ENCODE peak calls at places on chromosome 1, in ten cellular contexts. R is MG63, O is fibroblast of lung, Q is AG04450, Z is skeletal muscle cell, M is neuronal stem cell, S is lower leg skin, G is ascending aorta, K is endodermal cell, U is aorta. I is an unnamed sample.

GRCh38 chr1:150575518-150576366 is 3.7 kb downstream of the MCL1 start:
- DNase-seq in R (no peak), O (peak; percentile 61), Q (no peak), Z (no peak), M (no peak), S (no peak), G (no peak), K (no peak), U (no peak), I (peak; percentile 5)

GRCh38 chr1:26353976-26354820 is at the start of gene CRYBG2:
- DNase-seq in R (no peak), O (no peak), Q (no peak), Z (no peak), M (no peak), S (peak; percentile 63), G (no peak), K (no peak), U (no peak), I (no peak)

GRCh38 chr1:234108921-234109320 is 204.4 kb downstream of the SLC35F3 start:
- DNase-seq in R (peak; percentile 32), O (no peak), Q (no peak), Z (no peak), M (no peak), S (no peak), G (no peak), K (no peak), U (no peak), I (no peak)

GRCh38 chr1:206631085-206631509 is 4.2 kb upstream of the DYRK3 start:
- DNase-seq in R (peak; percentile 73), O (peak; percentile 96), Q (peak; percentile 90), Z (peak; percentile 80), M (peak; percentile 45), S (peak; percentile 20), G (no peak), K (peak; percentile 91), U (no peak), I (peak; percentile 96)

GRCh38 chr1:41878495-41878894 is 40.2 kb downstream of the HIVEP3 start:
- DNase-seq in R (no peak), O (no peak), Q (no peak), Z (no peak), M (no peak), S (no peak), G (no peak), K (no peak), U (no peak), I (peak; percentile 40)

GRCh38 chr1:42979037-42979432 is 20.4 kb upstream of the SLC2A1 start:
- DNase-seq in R (no peak), O (no peak), Q (no peak), Z (no peak), M (no peak), S (no peak), G (no peak), K (no peak), U (no peak), I (peak; percentile 32)

GRCh38 chr1:234602334-234603220 is 7.4 kb downstream of the IRF2BP2 start:
- DNase-seq in R (peak; percentile 71), O (peak; percentile 96), Q (peak; percentile 86), Z (peak; percentile 89), M (no peak), S (peak; percentile 78), G (no peak), K (no peak), U (no peak), I (no peak)

GRCh38 chr1:41387667-41388091 is 26.4 kb downstream of the FOXO6 start:
- DNase-seq in R (peak; percentile 60), O (peak; percentile 66), Q (peak; percentile 3), Z (no peak), M (peak; percentile 61), S (peak; percentile 50), G (no peak), K (peak; percentile 94), U (peak; percentile 91), I (peak; percentile 90)

GRCh38 chr1:75316230-75316629 is 182.0 kb downstream of the LHX8 start:
- DNase-seq in R (no peak), O (no peak), Q (no peak), Z (no peak), M (no peak), S (no peak), G (no peak), K (no peak), U (no peak), I (no peak)

DNA sequence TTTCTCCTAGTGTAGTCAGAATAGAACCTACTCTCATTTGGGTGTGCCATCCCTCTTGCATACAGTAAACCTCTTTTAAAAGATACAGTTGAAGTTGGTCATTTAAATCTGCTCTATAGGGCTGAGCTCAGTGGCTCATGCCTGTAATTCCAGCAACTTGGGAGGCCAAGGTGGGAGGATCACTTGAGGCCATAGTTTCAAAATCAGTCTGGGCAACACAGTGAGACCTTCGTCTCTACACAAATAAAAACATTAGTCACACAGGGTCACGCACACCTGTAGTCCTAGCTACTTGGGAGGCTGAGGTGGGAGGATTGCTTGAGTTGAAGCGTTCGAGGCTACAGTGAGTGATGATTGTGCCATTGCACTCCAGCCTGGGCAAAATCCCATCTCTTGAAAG is 183.8 kb downstream of the LHX8 start:
- DNase-seq in R (no peak), O (no peak), Q (no peak), Z (no peak), M (no peak), S (no peak), G (no peak), K (no peak), U (no peak), I (no peak)
- H3K4me3 ChIP-seq in R (no peak overlapping the region), O (no peak overlapping the region), Q (no peak overlapping the region), Z (no peak overlapping the region), M (no peak overlapping the region), S (no peak overlapping the region), G (no peak overlapping the region), K (peak overlapping the region; percentile 27), U (no peak overlapping the region), I (no peak overlapping the region)

GRCh38 chr1:202349263-202349928 is 897 bp downstream of the PPP1R12B start:
- DNase-seq in R (no peak), O (peak; percentile 75), Q (no peak), Z (no peak), M (no peak), S (no peak), G (no peak), K (no peak), U (no peak), I (no peak)

GRCh38 chr1:202348005-202348508 is 442 bp upstream of the PPP1R12B start:
- DNase-seq in R (no peak), O (no peak), Q (no peak), Z (no peak), M (no peak), S (no peak), G (no peak), K (no peak), U (no peak), I (no peak)

GRCh38 chr1:202348509-202349262 is at the start of gene PPP1R12B:
- DNase-seq in R (peak; percentile 99), O (peak; percentile 99), Q (peak; percentile 98), Z (peak; percentile 98), M (peak; percentile 97), S (peak; percentile 97), G (peak; percentile 94), K (peak; percentile 99), U (peak; percentile 98), I (peak; percentile 100)

DNA sequence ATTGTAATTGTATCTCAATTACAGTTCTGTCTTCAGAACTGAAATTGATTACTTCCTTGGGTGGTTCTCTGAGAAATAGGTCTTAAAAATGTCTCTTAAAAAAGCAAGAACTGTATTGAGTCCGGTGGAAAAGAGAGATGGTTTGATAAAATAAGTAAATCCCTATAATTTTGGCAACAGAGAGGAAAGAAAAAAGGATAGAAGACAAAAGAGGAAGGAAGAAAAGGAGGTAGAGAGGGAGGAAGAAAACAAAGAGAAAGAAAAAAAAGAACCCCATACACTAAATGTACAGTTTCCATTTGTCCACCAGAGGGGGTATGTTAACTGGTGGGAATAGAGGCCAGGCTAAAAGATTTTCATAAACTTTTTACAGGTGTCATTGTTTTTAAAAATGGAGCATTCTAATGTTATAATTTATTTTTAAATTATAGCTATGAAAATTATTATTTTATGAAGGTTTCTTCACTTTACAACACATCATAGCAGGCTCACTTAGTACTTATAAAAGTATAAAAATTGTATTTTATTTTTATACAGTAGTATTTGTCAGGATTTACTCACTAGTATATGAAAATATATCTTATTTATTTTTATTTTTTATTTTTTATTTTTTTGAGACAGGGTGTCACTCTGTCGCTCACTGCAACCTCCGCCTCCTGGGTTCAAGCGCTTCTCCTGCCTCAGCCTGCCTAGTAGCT is 2.1 kb upstream of the UBE2T start:
- DNase-seq in R (no peak), O (peak; percentile 61), Q (no peak), Z (no peak), M (peak; percentile 26), S (no peak), G (no peak), K (no peak), U (no peak), I (peak; percentile 81)
- H3K4me3 ChIP-seq in R (no peak overlapping the region), O (no peak overlapping the region), Q (no peak overlapping the region), Z (no peak overlapping the region), M (no peak overlapping the region), S (no peak overlapping the region), G (no peak overlapping the region), K (no peak overlapping the region), U (no peak overlapping the region), I (no peak overlapping the region)

GRCh38 chr1:211133393-211133840 is 531 bp downstream of the KCNH1 start:
- DNase-seq in R (no peak), O (peak; percentile 6), Q (no peak), Z (no peak), M (no peak), S (no peak), G (no peak), K (peak; percentile 78), U (peak; percentile 76), I (peak; percentile 62)

GRCh38 chr1:211135342-211135950 is 1.5 kb upstream of the KCNH1 start:
- DNase-seq in R (no peak), O (peak; percentile 71), Q (peak; percentile 32), Z (peak; percentile 19), M (peak; percentile 23), S (no peak), G (no peak), K (no peak), U (no peak), I (peak; percentile 72)

GRCh38 chr1:211133841-211134669 is at the start of gene KCNH1:
- DNase-seq in R (peak; percentile 85), O (peak; percentile 61), Q (peak; percentile 26), Z (peak; percentile 25), M (peak; percentile 90), S (peak; percentile 19), G (peak; percentile 13), K (peak; percentile 98), U (peak; percentile 93), I (peak; percentile 92)

GRCh38 chr1:211129790-211130189 is 4.2 kb downstream of the KCNH1 start:
- DNase-seq in R (no peak), O (no peak), Q (no peak), Z (no peak), M (no peak), S (no peak), G (no peak), K (no peak), U (no peak), I (no peak)

DNA sequence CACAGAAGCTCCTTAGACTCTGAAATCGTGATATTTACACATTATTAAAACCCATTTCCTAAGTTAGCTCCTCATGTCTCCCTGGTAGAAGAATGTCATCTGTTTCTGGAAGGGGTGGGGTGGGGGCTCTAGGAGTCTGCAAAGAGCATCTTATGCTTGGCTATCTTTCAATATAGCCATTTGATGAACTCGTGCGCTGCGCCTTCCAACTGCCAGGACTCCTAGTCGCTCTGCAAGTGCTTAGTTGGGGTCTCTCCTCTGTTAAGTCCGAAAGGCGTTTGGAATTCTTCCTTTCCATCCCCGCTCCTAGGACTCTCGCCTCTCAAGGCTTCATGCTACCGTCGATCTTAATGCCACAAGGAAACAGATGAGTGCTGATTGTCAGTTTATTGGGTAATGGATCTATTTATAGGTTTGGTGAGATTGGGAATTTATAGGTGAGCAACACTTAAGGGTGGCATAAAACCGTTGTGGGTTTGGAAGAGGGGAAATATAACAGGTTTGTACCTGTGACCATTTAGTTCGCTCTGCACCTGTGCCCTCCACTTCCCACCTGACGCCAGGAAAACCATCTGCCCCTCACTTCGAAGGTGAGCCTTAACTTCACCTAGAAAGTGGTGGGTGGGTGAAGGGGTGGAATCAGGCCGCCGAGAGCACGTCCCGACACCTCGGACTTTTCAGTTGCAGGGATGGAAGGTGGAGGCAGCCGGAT is 1.1 kb downstream of the KCNH1 start:
- DNase-seq in R (no peak), O (no peak), Q (no peak), Z (no peak), M (no peak), S (no peak), G (no peak), K (peak; percentile 47), U (no peak), I (peak; percentile 40)
- H3K4me3 ChIP-seq in R (no peak overlapping the region), O (no peak overlapping the region), Q (peak overlapping the region; percentile 58), Z (peak overlapping the region; percentile 58), M (peak overlapping the region; percentile 76), S (no peak overlapping the region), G (peak overlapping the region; percentile 63), K (peak overlapping the region; percentile 74), U (no peak overlapping the region), I (peak overlapping the region; percentile 72)

GRCh38 chr1:89844860-89845259 is 24.0 kb downstream of the LRRC8D start:
- DNase-seq in R (no peak), O (no peak), Q (no peak), Z (no peak), M (no peak), S (no peak), G (no peak), K (no peak), U (no peak), I (no peak)
- H3K4me3 ChIP-seq in R (no peak overlapping the region), O (no peak overlapping the region), Q (peak overlapping the region; percentile 80), Z (peak overlapping the region; percentile 84), M (no peak overlapping the region), S (no peak overlapping the region), G (no peak overlapping the region), K (no peak overlapping the region), U (no peak overlapping the region), I (no peak overlapping the region)

I was measured in GM23338.